ENCODE peak calls at places on chromosomes 13 and 19, in four cellular contexts. One of them, this sample, is unnamed.
A peak's percentile ranks its signal among the peaks of the same experiment; 100 is the strongest.

GRCh38 chr19:41218615-41219507 is at the start of gene AXL:
- DNase-seq in IMR-90: peak; percentile 86
- DNase-seq in A549: peak; percentile 90
- DNase-seq in SK-N-SH: peak; percentile 43
- DNase-seq in this sample: no peak

GRCh38 chr19:12864721-12865715 is 16.2 kb downstream of the DNASE2 start:
- DNase-seq in A549: no peak
- DNase-seq in IMR-90: no peak
- DNase-seq in SK-N-SH: no peak
- DNase-seq in this sample: no peak

GRCh38 chr19:6800991-6801396 is 28.5 kb downstream of the VAV1 start:
- DNase-seq in A549: peak; percentile 96
- DNase-seq in SK-N-SH: no peak
- DNase-seq in IMR-90: peak; percentile 38
- DNase-seq in this sample: no peak

GRCh38 chr19:13018037-13018914 is 23.0 kb downstream of the NFIX start:
- DNase-seq in A549: no peak
- DNase-seq in SK-N-SH: peak; percentile 89
- DNase-seq in IMR-90: peak; percentile 35
- DNase-seq in this sample: peak; percentile 58

GRCh38 chr13:73129023-73129422 is 70.2 kb downstream of the KLF5 start:
- DNase-seq in IMR-90: peak; percentile 44
- DNase-seq in SK-N-SH: no peak
- DNase-seq in A549: no peak
- DNase-seq in this sample: no peak

GRCh38 chr19:52665529-52665928 is 27.4 kb upstream of the ZNF83 start:
- DNase-seq in IMR-90: peak; percentile 39
- DNase-seq in A549: no peak
- DNase-seq in SK-N-SH: no peak
- DNase-seq in this sample: peak; percentile 47

GRCh38 chr13:105996391-105997028 is 539.0 kb downstream of the EFNB2 start:
- DNase-seq in IMR-90: no peak
- DNase-seq in SK-N-SH: no peak
- DNase-seq in A549: no peak
- DNase-seq in this sample: no peak

GRCh38 chr13:66171821-66172220 is 1058.3 kb downstream of the PCDH9 start:
- DNase-seq in IMR-90: no peak
- DNase-seq in SK-N-SH: peak; percentile 10
- DNase-seq in A549: no peak
- DNase-seq in this sample: no peak

GRCh38 chr19:43741075-43741840 is 13.5 kb downstream of the SMG9 start:
- DNase-seq in SK-N-SH: no peak
- DNase-seq in A549: no peak
- DNase-seq in IMR-90: no peak
- DNase-seq in this sample: no peak

GRCh38 chr13:44573790-44574465 is 2.2 kb downstream of the TSC22D1 start:
- DNase-seq in IMR-90: peak; percentile 67
- DNase-seq in A549: peak; percentile 55
- DNase-seq in SK-N-SH: peak; percentile 27
- DNase-seq in this sample: no peak

GRCh38 chr13:52374389-52374788 is 31.6 kb downstream of the THSD1 start:
- DNase-seq in A549: no peak
- DNase-seq in SK-N-SH: no peak
- DNase-seq in IMR-90: no peak
- DNase-seq in this sample: no peak

GRCh38 chr19:18543814-18544475 is 572 bp upstream of the FKBP8 start:
- DNase-seq in A549: peak; percentile 79
- DNase-seq in SK-N-SH: no peak
- DNase-seq in IMR-90: peak; percentile 40
- DNase-seq in this sample: peak; percentile 90

GRCh38 chr19:54017266-54017665 is 25.8 kb downstream of the CACNG6 start:
- DNase-seq in SK-N-SH: no peak
- DNase-seq in IMR-90: peak; percentile 31
- DNase-seq in A549: peak; percentile 88
- DNase-seq in this sample: no peak

GRCh38 chr13:45412274-45413049 is 5.7 kb downstream of the SLC25A30 start:
- DNase-seq in SK-N-SH: no peak
- DNase-seq in IMR-90: peak; percentile 69
- DNase-seq in A549: no peak
- DNase-seq in this sample: no peak

GRCh38 chr13:59342396-59342795 is 821.3 kb downstream of the DIAPH3 start:
- DNase-seq in A549: no peak
- DNase-seq in SK-N-SH: no peak
- DNase-seq in IMR-90: no peak
- DNase-seq in this sample: no peak

GRCh38 chr19:55454787-55455243 is 6.6 kb downstream of the ISOC2 start:
- DNase-seq in SK-N-SH: peak; percentile 73
- DNase-seq in IMR-90: peak; percentile 22
- DNase-seq in A549: peak; percentile 78
- DNase-seq in this sample: no peak

GRCh38 chr19:33383722-33384292 is 10.3 kb downstream of the CEBPG start:
- DNase-seq in SK-N-SH: no peak
- DNase-seq in IMR-90: no peak
- DNase-seq in A549: no peak
- DNase-seq in this sample: no peak

GRCh38 chr13:108795841-108796240 is 166.4 kb downstream of the MYO16 start:
- DNase-seq in IMR-90: peak; percentile 12
- DNase-seq in A549: no peak
- DNase-seq in SK-N-SH: no peak
- DNase-seq in this sample: no peak

GRCh38 chr19:40489882-40490230 is 23.1 kb downstream of the SPTBN4 start:
- DNase-seq in A549: no peak
- DNase-seq in SK-N-SH: no peak
- DNase-seq in IMR-90: no peak
- DNase-seq in this sample: no peak

GRCh38 chr19:11448923-11449554 is 13.6 kb downstream of the PRKCSH start:
- DNase-seq in IMR-90: no peak
- DNase-seq in SK-N-SH: peak; percentile 30
- DNase-seq in A549: no peak
- DNase-seq in this sample: peak; percentile 6

GRCh38 chr13:51958217-51958547 is 53.1 kb downstream of the ATP7B start:
- DNase-seq in SK-N-SH: no peak
- DNase-seq in A549: no peak
- DNase-seq in IMR-90: no peak
- DNase-seq in this sample: no peak

GRCh38 chr19:7883105-7883504 is 5.2 kb upstream of the LRRC8E start:
- DNase-seq in IMR-90: no peak
- DNase-seq in A549: no peak
- DNase-seq in SK-N-SH: no peak
- DNase-seq in this sample: no peak

GRCh38 chr19:14971474-14971873 is 8.2 kb downstream of the SLC1A6 start:
- DNase-seq in A549: no peak
- DNase-seq in SK-N-SH: no peak
- DNase-seq in IMR-90: no peak
- DNase-seq in this sample: no peak

GRCh38 chr19:35727053-35727955 is 9.5 kb downstream of the KMT2B start:
- DNase-seq in SK-N-SH: no peak
- DNase-seq in IMR-90: no peak
- DNase-seq in A549: no peak
- DNase-seq in this sample: no peak

GRCh38 chr13:30870049-30870884 is 35.8 kb upstream of the MEDAG start:
- DNase-seq in IMR-90: peak; percentile 100
- DNase-seq in SK-N-SH: no peak
- DNase-seq in A549: peak; percentile 38
- DNase-seq in this sample: peak; percentile 81
- TF ChIP-seq RCOR1 in IMR-90: peak; percentile 53
- TF ChIP-seq RCOR1 in SK-N-SH: no peak
- TF ChIP-seq RCOR1 in A549: no peak
- TF ChIP-seq RCOR1 in this sample: no peak

DNA sequence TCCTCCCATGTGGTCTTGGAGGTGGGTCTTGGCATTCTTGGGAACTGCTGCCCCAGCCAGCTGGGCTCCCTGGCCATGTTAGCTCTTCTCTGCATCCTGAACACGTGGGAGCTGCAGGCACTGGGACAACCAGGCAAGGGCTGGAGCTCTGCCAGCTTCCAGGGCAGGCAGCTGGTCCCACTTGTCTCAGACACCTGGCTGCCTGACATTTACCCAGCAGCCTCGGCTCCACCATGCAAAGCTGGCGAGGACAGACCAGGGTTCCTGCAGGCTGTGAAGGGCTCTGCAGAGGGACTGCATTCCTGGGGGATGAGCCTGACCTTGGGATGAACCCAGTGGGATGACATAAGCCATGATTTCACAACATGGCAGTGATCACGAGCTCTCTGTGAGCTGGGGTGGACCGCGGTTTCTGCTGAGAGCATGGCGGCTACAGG is 99.0 kb upstream of the TSHZ3 start:
- DNase-seq in IMR-90: peak; percentile 89
- DNase-seq in SK-N-SH: peak; percentile 36
- DNase-seq in A549: peak; percentile 32
- DNase-seq in this sample: no peak
- TF ChIP-seq RCOR1 in IMR-90: no peak
- TF ChIP-seq RCOR1 in SK-N-SH: no peak
- TF ChIP-seq RCOR1 in A549: no peak
- TF ChIP-seq RCOR1 in this sample: no peak

GRCh38 chr13:36395280-36395679 is 37.0 kb upstream of the CCNA1 start:
- DNase-seq in IMR-90: peak; percentile 66
- DNase-seq in SK-N-SH: peak; percentile 11
- DNase-seq in A549: peak; percentile 14
- DNase-seq in this sample: no peak
- TF ChIP-seq RCOR1 in IMR-90: no peak
- TF ChIP-seq RCOR1 in SK-N-SH: no peak
- TF ChIP-seq RCOR1 in A549: no peak
- TF ChIP-seq RCOR1 in this sample: no peak

GRCh38 chr13:113840541-113841354 is 23.1 kb downstream of the GAS6 start:
- DNase-seq in A549: no peak
- DNase-seq in IMR-90: no peak
- DNase-seq in SK-N-SH: no peak
- DNase-seq in this sample: no peak
- TF ChIP-seq RCOR1 in A549: no peak
- TF ChIP-seq RCOR1 in IMR-90: no peak
- TF ChIP-seq RCOR1 in SK-N-SH: no peak
- TF ChIP-seq RCOR1 in this sample: no peak

GRCh38 chr13:93778548-93778947 is 551.9 kb downstream of the GPC6 start:
- DNase-seq in IMR-90: no peak
- DNase-seq in A549: no peak
- DNase-seq in SK-N-SH: no peak
- DNase-seq in this sample: no peak
- TF ChIP-seq RCOR1 in IMR-90: no peak
- TF ChIP-seq RCOR1 in A549: no peak
- TF ChIP-seq RCOR1 in SK-N-SH: no peak
- TF ChIP-seq RCOR1 in this sample: no peak

GRCh38 chr13:34842466-34842865 is 99.6 kb upstream of the NBEA start:
- DNase-seq in SK-N-SH: no peak
- DNase-seq in A549: no peak
- DNase-seq in IMR-90: no peak
- DNase-seq in this sample: no peak
- TF ChIP-seq RCOR1 in SK-N-SH: no peak
- TF ChIP-seq RCOR1 in A549: no peak
- TF ChIP-seq RCOR1 in IMR-90: no peak
- TF ChIP-seq RCOR1 in this sample: no peak